ENCODE peak calls at places on chromosomes 11 and 22, in five cellular contexts. R, O, D, K and H are unnamed samples.

GRCh38 chr11:9130297-9130696 is 38.9 kb upstream of the SCUBE2 start:
- DNase-seq in R (no peak), O (no peak), D (no peak), K (no peak), H (no peak)

GRCh38 chr22:17396531-17396930 is 27.3 kb downstream of the CECR2 start:
- DNase-seq in R (no peak), O (no peak), D (no peak), K (no peak), H (no peak)

GRCh38 chr11:93654266-93654665 is 7.2 kb upstream of the CEP295 start:
- DNase-seq in R (no peak), O (no peak), D (no peak), K (no peak), H (no peak)

GRCh38 chr11:122038543-122038942 is 77.5 kb downstream of the BLID start:
- DNase-seq in R (no peak), O (no peak), D (peak; percentile 42), K (peak; percentile 99), H (no peak)

GRCh38 chr11:94731921-94732601 is 36.1 kb upstream of the AMOTL1 start:
- DNase-seq in R (no peak), O (no peak), D (peak; percentile 91), K (peak; percentile 89), H (peak; percentile 95)

GRCh38 chr22:37211075-37211852 is 1.0 kb downstream of the SSTR3 start:
- DNase-seq in R (no peak), O (no peak), D (no peak), K (no peak), H (no peak)

GRCh38 chr22:33875316-33875715 is 45.0 kb downstream of the LARGE1 start:
- DNase-seq in R (no peak), O (no peak), D (no peak), K (no peak), H (no peak)

GRCh38 chr11:97269527-97269926 is 879.7 kb downstream of the JRKL start:
- DNase-seq in R (no peak), O (no peak), D (peak; percentile 50), K (no peak), H (peak; percentile 45)

GRCh38 chr11:15591112-15591537 is 476.4 kb downstream of the INSC start:
- DNase-seq in R (no peak), O (no peak), D (no peak), K (no peak), H (no peak)

GRCh38 chr11:48307760-48308386 is 1.9 kb downstream of the OR4S1 start:
- DNase-seq in R (peak; percentile 48), O (peak; percentile 74), D (peak; percentile 64), K (peak; percentile 54), H (peak; percentile 72)

GRCh38 chr11:114281388-114281956 is 14.7 kb upstream of the NNMT start:
- DNase-seq in R (no peak), O (no peak), D (no peak), K (peak; percentile 68), H (no peak)

GRCh38 chr22:22531770-22532546 is 11.9 kb upstream of the ZNF280A start:
- DNase-seq in R (no peak), O (no peak), D (no peak), K (no peak), H (no peak)

GRCh38 chr11:133081730-133082452 is 450.4 kb downstream of the OPCML start:
- DNase-seq in R (no peak), O (no peak), D (no peak), K (no peak), H (no peak)

GRCh38 chr11:35214792-35215193 is 75.8 kb downstream of the CD44 start:
- DNase-seq in R (no peak), O (no peak), D (peak; percentile 87), K (peak; percentile 91), H (peak; percentile 71)

GRCh38 chr22:18970180-18970947 is 34.3 kb upstream of the PRODH start:
- DNase-seq in R (peak; percentile 56), O (no peak), D (peak; percentile 7), K (no peak), H (no peak)

GRCh38 chr22:32823024-32823730 is 21.7 kb downstream of the TIMP3 start:
- DNase-seq in R (peak; percentile 39), O (peak; percentile 48), D (peak; percentile 61), K (no peak), H (peak; percentile 40)

GRCh38 chr22:20549232-20549841 is 41.9 kb downstream of the MED15 start:
- DNase-seq in R (no peak), O (no peak), D (no peak), K (no peak), H (no peak)

GRCh38 chr22:27561301-27561820 is 240.2 kb downstream of the MN1 start:
- DNase-seq in R (no peak), O (no peak), D (peak; percentile 5), K (no peak), H (no peak)

GRCh38 chr22:43909708-43910107 is 13.9 kb upstream of the PNPLA3 start:
- DNase-seq in R (no peak), O (no peak), D (no peak), K (no peak), H (no peak)

GRCh38 chr22:49760630-49761571 is 66.8 kb downstream of the BRD1 start:
- DNase-seq in R (no peak), O (peak; percentile 27), D (no peak), K (no peak), H (peak; percentile 24)

GRCh38 chr22:24466831-24467249 is 28.3 kb upstream of the UPB1 start:
- DNase-seq in R (no peak), O (no peak), D (no peak), K (peak; percentile 54), H (peak; percentile 47)

GRCh38 chr11:8386134-8386864 is 122.6 kb upstream of the LMO1 start:
- DNase-seq in R (no peak), O (no peak), D (no peak), K (no peak), H (no peak)

GRCh38 chr11:32326522-32326921 is 108.8 kb downstream of the WT1 start:
- DNase-seq in R (no peak), O (no peak), D (no peak), K (peak; percentile 27), H (peak; percentile 12)

GRCh38 chr11:70466154-70466553 is 67.8 kb downstream of the CTTN start:
- DNase-seq in R (no peak), O (no peak), D (peak; percentile 37), K (no peak), H (peak; percentile 50)

GRCh38 chr11:100273066-100273815 is 413.8 kb upstream of the ARHGAP42 start:
- DNase-seq in R (no peak), O (no peak), D (no peak), K (no peak), H (no peak)

GRCh38 chr22:24423519-24424000 is 3.8 kb upstream of the ADORA2A start:
- DNase-seq in R (peak; percentile 70), O (peak; percentile 60), D (no peak), K (no peak), H (peak; percentile 30)

GRCh38 chr11:33900159-33900855 is 8.4 kb upstream of the LMO2 start:
- DNase-seq in R (no peak), O (no peak), D (no peak), K (no peak), H (no peak)

GRCh38 chr11:112524808-112525207 is 264.1 kb upstream of the PLET1 start:
- DNase-seq in R (no peak), O (no peak), D (no peak), K (peak; percentile 38), H (no peak)

GRCh38 chr22:22743128-22743760 is 98.8 kb downstream of the GGTLC2 start:
- DNase-seq in R (no peak), O (no peak), D (no peak), K (no peak), H (no peak)

GRCh38 chr22:25953276-25953675 is 211.3 kb downstream of the MYO18B start:
- DNase-seq in R (no peak), O (no peak), D (no peak), K (no peak), H (no peak)

GRCh38 chr11:72781313-72782080 is 12.3 kb downstream of the STARD10 start:
- DNase-seq in R (no peak), O (peak; percentile 74), D (peak; percentile 40), K (no peak), H (no peak)

DNA sequence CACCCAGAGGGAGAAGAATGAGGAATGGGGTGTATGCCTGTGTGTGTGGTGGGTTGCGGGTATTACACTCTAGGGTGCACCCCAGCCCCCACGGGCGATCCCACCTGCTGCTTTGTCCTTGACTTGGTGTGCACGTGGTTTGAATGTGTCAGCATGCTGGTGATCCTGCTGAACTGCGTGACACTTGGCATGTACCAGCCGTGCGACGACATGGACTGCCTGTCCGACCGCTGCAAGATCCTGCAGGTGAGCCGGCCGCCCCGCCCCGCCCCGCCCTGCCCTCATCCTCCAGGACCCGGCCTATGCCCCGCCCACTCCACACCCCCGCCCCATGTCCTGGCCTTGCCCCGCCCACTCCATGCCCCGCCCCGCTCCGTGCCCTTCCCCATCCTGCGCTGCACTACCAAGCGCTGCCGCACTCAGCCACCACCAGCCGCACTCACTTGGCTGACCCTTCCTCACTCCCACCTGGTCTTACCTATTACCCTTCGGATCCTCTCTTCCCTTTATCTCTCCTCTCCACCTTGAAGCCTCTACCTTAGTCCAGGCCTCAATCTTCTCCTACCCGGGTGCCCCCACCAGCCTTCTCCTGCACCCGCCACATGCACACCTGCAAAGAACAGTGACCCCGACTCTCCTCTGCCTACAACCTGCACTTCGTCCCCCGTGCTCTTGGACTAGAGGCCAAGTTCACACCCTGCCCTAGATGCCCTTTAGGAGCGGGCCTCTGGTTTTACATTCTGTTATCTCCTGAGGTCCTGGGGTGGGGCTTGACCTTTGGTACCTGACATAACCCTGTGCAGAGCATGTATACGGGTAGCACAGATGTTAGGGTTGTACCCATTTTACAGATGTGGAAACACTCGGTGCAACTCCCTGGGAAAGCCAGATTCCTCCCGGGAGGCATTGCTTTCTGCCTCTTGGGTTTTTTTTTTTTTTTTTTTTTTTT is 27.7 kb downstream of the CACNA1I start:
- DNase-seq in R (peak; percentile 54), O (peak; percentile 92), D (peak; percentile 80), K (no peak), H (peak; percentile 38)
- TF ChIP-seq CTCF in R (peak; percentile 34), O (peak; percentile 22), D (peak; percentile 38), K (no peak), H (no peak)

DNA sequence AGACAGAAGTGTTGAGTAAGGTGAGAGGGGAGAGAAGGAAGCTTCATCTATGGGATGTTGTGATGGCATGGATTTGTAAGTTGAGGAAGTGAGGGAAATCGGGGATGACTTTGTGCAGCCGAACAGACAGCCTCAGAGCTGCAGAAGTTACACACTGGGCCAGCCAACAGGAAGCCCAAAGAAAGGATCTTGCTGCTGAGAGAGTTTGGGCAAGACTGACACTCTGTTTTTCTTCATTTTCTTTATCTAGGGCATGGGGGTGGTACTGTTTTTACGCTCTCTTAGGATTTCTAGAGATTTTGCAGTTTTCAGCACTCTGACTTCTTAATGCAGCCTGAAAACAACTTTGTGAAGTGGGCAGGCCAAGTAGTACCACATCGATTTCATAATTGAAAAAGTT is 509.9 kb upstream of the TENM4 start:
- DNase-seq in R (no peak), O (no peak), D (no peak), K (no peak), H (no peak)
- TF ChIP-seq CTCF in R (no peak), O (no peak), D (no peak), K (no peak), H (no peak)

DNA sequence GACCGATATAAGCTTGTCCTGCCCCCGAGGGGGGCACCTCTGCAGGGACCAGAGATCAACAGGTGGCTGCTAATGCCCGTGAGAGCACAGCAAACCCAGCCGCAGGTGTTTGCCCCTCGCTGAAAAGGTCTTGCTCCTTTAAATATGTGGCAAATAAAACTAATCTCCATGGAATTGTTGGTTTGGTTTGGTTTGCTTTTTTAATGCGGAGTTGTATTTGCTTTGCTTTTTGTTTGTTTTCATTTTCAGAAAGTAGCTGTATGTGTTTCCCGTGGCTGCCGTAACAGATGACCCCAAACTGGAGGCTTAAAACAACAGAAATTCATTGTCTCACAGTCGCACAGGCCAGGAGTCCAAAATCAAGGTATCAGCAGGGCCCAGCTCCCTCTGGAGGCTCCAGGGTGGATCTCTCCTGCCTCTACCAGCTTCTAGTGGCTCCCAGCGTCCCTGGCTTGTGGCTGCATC is 93.0 kb downstream of the CELSR1 start:
- DNase-seq in R (no peak), O (peak; percentile 44), D (no peak), K (no peak), H (no peak)
- TF ChIP-seq CTCF in R (no peak), O (no peak), D (peak; percentile 41), K (peak; percentile 23), H (no peak)

GRCh38 chr11:66638177-66639065 is at the start of gene RBM4:
- DNase-seq in R (peak; percentile 93), O (peak; percentile 99), D (peak; percentile 100), K (peak; percentile 100), H (peak; percentile 100)
- TF ChIP-seq CTCF in R (no peak), O (no peak), D (peak; percentile 20), K (peak; percentile 30), H (no peak)